ENCODE peak calls at places on chromosomes 1 and 21, in seven cellular contexts. H, C, E, G, M, D and F are unnamed samples.
A peak's percentile ranks its signal among the peaks of the same experiment; 100 is the strongest.

GRCh38 chr21:26958792-26959191 is 8.1 kb downstream of the ADAMTS5 start:
- DNase-seq in H (no peak), C (no peak), E (no peak), G (no peak), M (no peak), D (no peak), F (no peak)

GRCh38 chr1:43366601-43367025 is 1.2 kb downstream of the ELOVL1 start:
- DNase-seq in H (no peak), C (no peak), E (peak; percentile 37), G (no peak), M (no peak), D (no peak), F (no peak)

GRCh38 chr1:223714849-223715709 is 2.7 kb downstream of the CAPN2 start:
- DNase-seq in H (no peak), C (no peak), E (peak; percentile 70), G (no peak), M (no peak), D (no peak), F (peak; percentile 61)

GRCh38 chr1:161114556-161114955 is 3.3 kb downstream of the PFDN2 start:
- DNase-seq in H (no peak), C (no peak), E (no peak), G (no peak), M (no peak), D (no peak), F (no peak)

GRCh38 chr1:155030899-155031298 is 2.7 kb downstream of the DCST2 start:
- DNase-seq in H (no peak), C (no peak), E (no peak), G (no peak), M (no peak), D (no peak), F (no peak)

GRCh38 chr21:45290948-45291612 is 3.4 kb upstream of the POFUT2 start:
- DNase-seq in H (no peak), C (no peak), E (peak; percentile 41), G (no peak), M (no peak), D (no peak), F (peak; percentile 47)

GRCh38 chr1:38641661-38642060 is 217.9 kb downstream of the RRAGC start:
- DNase-seq in H (no peak), C (no peak), E (no peak), G (no peak), M (no peak), D (no peak), F (no peak)

GRCh38 chr1:3852091-3852490 is 4.9 kb downstream of the CEP104 start:
- DNase-seq in H (no peak), C (no peak), E (no peak), G (no peak), M (no peak), D (no peak), F (no peak)

GRCh38 chr1:169426174-169426716 is 1.0 kb downstream of the CCDC181 start:
- DNase-seq in H (peak; percentile 68), C (no peak), E (no peak), G (no peak), M (no peak), D (no peak), F (no peak)

GRCh38 chr1:205458777-205459566 is 3.1 kb upstream of the BLACAT1 start:
- DNase-seq in H (no peak), C (no peak), E (peak; percentile 78), G (no peak), M (no peak), D (no peak), F (peak; percentile 70)